ENCODE peak calls at places on chromosomes 3 and 15, in six cellular contexts. G is spleen, X is stomach, P is sigmoid colon, R is upper lobe of left lung, J is HepG2. O is an unnamed sample.
A peak's percentile ranks its signal among the peaks of the same experiment; 100 is the strongest.

GRCh38 chr15:41936649-41937567 is 35.4 kb downstream of the EHD4 start:
- DNase-seq in G (peak; percentile 86), X (peak; percentile 48), P (no peak), R (no peak), J (no peak), O (no peak)

GRCh38 chr3:54882114-54882833 is 45.6 kb downstream of the LRTM1 start:
- DNase-seq in G (no peak), X (no peak), P (no peak), R (no peak), J (no peak), O (no peak)

GRCh38 chr15:59819047-59819446 is 129.9 kb upstream of the BNIP2 start:
- DNase-seq in G (no peak), X (no peak), P (no peak), R (no peak), J (no peak), O (no peak)

GRCh38 chr3:80018375-80018774 is 250.6 kb upstream of the ROBO1 start:
- DNase-seq in G (no peak), X (no peak), P (no peak), R (no peak), J (no peak), O (no peak)

GRCh38 chr3:175777495-175777894 is 918.4 kb downstream of the NAALADL2 start:
- DNase-seq in G (no peak), X (no peak), P (no peak), R (no peak), J (peak; percentile 0), O (no peak)

GRCh38 chr3:160797306-160797705 is 41.3 kb downstream of the PPM1L start:
- DNase-seq in G (no peak), X (no peak), P (no peak), R (no peak), J (no peak), O (no peak)

GRCh38 chr15:68564173-68564572 is 14.6 kb upstream of the CORO2B start:
- DNase-seq in G (peak; percentile 20), X (no peak), P (no peak), R (no peak), J (no peak), O (no peak)

GRCh38 chr3:113086506-113087461 is 96.0 kb downstream of the GTPBP8 start:
- DNase-seq in G (no peak), X (no peak), P (no peak), R (no peak), J (peak; percentile 48), O (no peak)

GRCh38 chr3:47013231-47013630 is 33.8 kb downstream of the NBEAL2 start:
- DNase-seq in G (peak; percentile 36), X (peak; percentile 25), P (no peak), R (no peak), J (no peak), O (no peak)

GRCh38 chr3:11390411-11391171 is 118.4 kb downstream of the ATG7 start:
- DNase-seq in G (no peak), X (no peak), P (no peak), R (no peak), J (no peak), O (no peak)

GRCh38 chr15:74240897-74241614 is 4.9 kb downstream of the CCDC33 start:
- DNase-seq in G (no peak), X (no peak), P (no peak), R (no peak), J (no peak), O (no peak)

GRCh38 chr15:79179108-79179561 is 88.6 kb upstream of the RASGRF1 start:
- DNase-seq in G (no peak), X (no peak), P (no peak), R (no peak), J (peak; percentile 73), O (peak; percentile 42)

GRCh38 chr3:135453333-135453732 is 512.2 kb upstream of the PPP2R3A start:
- DNase-seq in G (no peak), X (no peak), P (no peak), R (no peak), J (no peak), O (no peak)

GRCh38 chr3:87076951-87077350 is 86.0 kb upstream of the VGLL3 start:
- DNase-seq in G (no peak), X (no peak), P (no peak), R (no peak), J (peak; percentile 2), O (no peak)

GRCh38 chr3:143220745-143221144 is 101.2 kb downstream of the CHST2 start:
- DNase-seq in G (no peak), X (no peak), P (no peak), R (no peak), J (no peak), O (no peak)

GRCh38 chr15:80163897-80164296 is 11.1 kb downstream of the FAH start:
- DNase-seq in G (no peak), X (no peak), P (no peak), R (no peak), J (no peak), O (no peak)

GRCh38 chr3:194930439-194931204 is 244.9 kb downstream of the FAM43A start:
- DNase-seq in G (peak; percentile 84), X (no peak), P (no peak), R (no peak), J (peak; percentile 31), O (no peak)
- TF ChIP-seq POLR2A in G (no peak), X (no peak), P (no peak), R (no peak), J (no peak), O (no peak)

GRCh38 chr15:22229971-22230815 is 149.9 kb downstream of the OR4M2 start:
- DNase-seq in G (peak; percentile 56), X (no peak), P (peak; percentile 43), R (no peak), J (no peak), O (no peak)

GRCh38 chr15:22226034-22226790 is 145.9 kb downstream of the OR4M2 start:
- DNase-seq in G (peak; percentile 70), X (no peak), P (peak; percentile 12), R (no peak), J (no peak), O (no peak)

GRCh38 chr15:22227961-22228762 is 147.8 kb downstream of the OR4M2 start:
- DNase-seq in G (peak; percentile 68), X (no peak), P (no peak), R (no peak), J (no peak), O (no peak)

GRCh38 chr15:22227411-22227810 is 147.1 kb downstream of the OR4M2 start:
- DNase-seq in G (peak; percentile 64), X (no peak), P (no peak), R (no peak), J (no peak), O (no peak)

DNA sequence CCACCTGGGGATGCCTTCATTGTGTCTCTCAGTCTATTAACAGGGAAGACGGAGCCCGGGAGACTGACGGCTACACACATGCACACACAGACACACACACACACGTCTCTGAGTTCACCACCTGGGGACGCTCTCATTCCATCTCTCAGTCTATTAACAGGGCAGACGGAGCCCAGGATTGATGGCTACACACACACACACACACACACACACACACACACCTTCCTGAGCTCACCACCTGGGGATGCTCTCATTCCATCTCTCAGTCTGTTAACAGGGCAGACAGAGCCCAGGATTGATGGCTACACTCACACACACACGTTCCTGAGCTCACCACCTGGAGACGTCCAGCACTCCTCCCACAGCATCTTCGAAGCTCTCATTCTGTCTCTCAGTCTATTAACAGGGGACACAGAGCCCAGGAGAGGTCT is 143.9 kb downstream of the OR4M2 start:
- DNase-seq in G (peak; percentile 56), X (no peak), P (peak; percentile 37), R (no peak), J (no peak), O (no peak)
- TF ChIP-seq CTCF in G (no peak), X (no peak), P (no peak), R (no peak), J (no peak), O (no peak)

DNA sequence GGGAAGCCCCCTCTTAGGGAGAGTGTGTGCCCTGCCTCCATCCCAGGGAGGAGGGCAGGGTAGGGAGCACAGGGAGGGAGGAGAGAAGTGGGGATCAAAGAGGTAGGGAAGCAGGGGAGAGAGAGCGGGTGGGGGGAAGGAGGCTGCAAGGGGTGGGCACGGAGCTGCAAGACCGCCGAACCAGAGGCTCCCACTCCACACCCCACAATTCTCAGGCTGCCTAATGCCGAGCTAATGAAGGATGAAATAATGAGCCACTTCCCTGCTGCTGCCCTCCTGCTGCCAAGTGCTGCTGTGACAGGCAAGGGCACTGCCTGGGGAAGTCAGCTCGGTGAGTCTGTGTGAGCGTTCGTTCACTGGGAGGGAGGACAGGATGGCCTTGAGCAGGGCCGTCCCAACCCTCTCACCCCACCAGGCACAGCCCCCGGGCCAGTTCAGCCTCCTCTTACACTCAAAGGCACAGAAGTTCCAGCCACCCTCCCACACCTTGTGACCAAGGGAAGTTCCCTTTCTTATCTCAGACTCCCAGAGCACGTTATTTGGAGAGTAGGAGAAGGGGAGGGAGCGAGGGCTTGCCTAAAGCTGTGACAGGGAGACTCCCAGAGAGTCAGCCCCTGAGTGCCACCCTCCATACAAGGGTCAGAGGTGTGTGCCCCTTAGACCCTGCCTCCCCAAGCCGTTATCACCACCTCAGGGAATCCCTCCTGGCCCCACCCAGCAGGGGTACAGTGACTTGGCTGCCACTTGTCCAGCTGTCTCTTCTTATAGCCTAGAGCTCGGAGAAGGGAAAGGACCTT is 12.4 kb downstream of the GLYCTK start:
- DNase-seq in G (no peak), X (peak; percentile 62), P (no peak), R (no peak), J (peak; percentile 65), O (no peak)
- TF ChIP-seq POLR2AphosphoS5 in G (peak; percentile 61), X (peak; percentile 39), P (no peak), R (peak; percentile 33), J (no peak), O (no peak)

DNA sequence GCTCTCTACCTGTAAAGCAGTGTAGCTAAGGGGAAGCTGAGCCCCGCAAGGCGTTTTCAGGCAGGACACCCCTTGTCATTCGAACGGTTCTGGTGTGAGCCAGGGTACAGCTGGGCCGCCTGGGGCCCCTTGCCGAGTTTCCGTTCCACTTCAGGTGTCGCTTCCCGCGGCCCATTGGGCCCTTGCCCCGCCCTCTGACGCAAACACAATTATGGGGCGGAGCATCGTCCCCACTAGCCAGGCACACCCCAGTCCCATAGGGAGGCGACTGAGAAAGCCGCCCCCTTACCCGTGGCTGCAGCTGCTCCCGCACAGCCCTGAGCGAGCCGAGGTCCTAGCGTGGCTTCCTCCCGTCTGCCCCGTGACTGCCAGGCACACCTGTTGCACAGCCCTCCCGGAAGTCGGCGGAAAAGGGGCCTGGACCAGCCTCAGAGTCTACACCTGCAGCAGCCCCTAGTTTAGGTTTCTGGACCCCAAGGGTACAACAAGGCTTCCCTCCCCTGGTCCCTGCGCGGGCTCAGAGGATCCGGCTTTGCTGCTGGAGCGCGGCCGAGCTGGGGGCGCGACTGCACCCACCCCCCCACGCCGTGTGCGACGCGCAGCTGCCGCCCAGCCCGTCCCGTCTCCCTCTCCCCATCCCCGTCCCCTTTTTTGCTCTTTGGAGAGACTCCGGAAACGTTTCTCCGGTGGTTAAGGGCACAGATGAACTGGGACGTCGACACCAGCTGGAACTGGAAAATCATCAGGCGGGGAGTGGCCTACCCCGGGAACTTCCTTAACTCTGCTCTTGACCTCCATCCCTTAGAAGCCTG is at the start of gene PLSCR2:
- DNase-seq in G (peak; percentile 95), X (peak; percentile 84), P (peak; percentile 85), R (peak; percentile 88), J (no peak), O (peak; percentile 28)
- TF ChIP-seq POLR2A in G (no peak), X (no peak), P (no peak), R (no peak), J (no peak), O (peak; percentile 47)

GRCh38 chr3:171586274-171586673 is 126.1 kb upstream of the TNIK start:
- DNase-seq in G (no peak), X (no peak), P (no peak), R (no peak), J (no peak), O (no peak)

GRCh38 chr3:171584100-171584499 is 123.9 kb upstream of the TNIK start:
- DNase-seq in G (no peak), X (no peak), P (no peak), R (no peak), J (no peak), O (no peak)

GRCh38 chr3:171585029-171585428 is 124.8 kb upstream of the TNIK start:
- DNase-seq in G (no peak), X (no peak), P (no peak), R (no peak), J (no peak), O (no peak)
- TF ChIP-seq CTCF in G (no peak), X (no peak), P (no peak), R (no peak), J (no peak), O (no peak)

O was measured in prostate gland.